ENCODE peak calls at places on chromosome X, in ten cellular contexts. Z is Peyer's patch, E is A549, J is tibial nerve, S is ovary, U is suprapubic skin, Q is heart left ventricle, N is esophagus squamous epithelium, C is body of pancreas, V is spleen. P is an unnamed sample. For H3K4me1, the result is how much of the 10 kb centered on the place peaks cover.

GRCh38 chrX:106952089-106952488 is 31.9 kb downstream of the CLDN2 start:
- DNase-seq in Z (no peak), E (no peak), J (no peak), S (no peak), U (no peak), Q (no peak), N (no peak), C (no peak), V (no peak), P (no peak)

GRCh38 chrX:69793260-69793935 is 177.5 kb downstream of the EDA start:
- DNase-seq in Z (no peak), E (no peak), J (no peak), S (no peak), U (no peak), Q (no peak), N (no peak), C (no peak), V (no peak), P (no peak)

GRCh38 chrX:123219916-123220315 is 35.8 kb downstream of the GRIA3 start:
- DNase-seq in Z (no peak), E (no peak), J (no peak), S (peak), U (no peak), Q (peak), N (no peak), C (no peak), V (no peak), P (no peak)

GRCh38 chrX:40108959-40109287 is 11.2 kb upstream of the BCOR start:
- DNase-seq in Z (peak), E (peak), J (peak), S (peak), U (no peak), Q (peak), N (no peak), C (peak), V (peak), P (peak)

GRCh38 chrX:145552643-145553042 is 265.0 kb upstream of the SLITRK2 start:
- DNase-seq in Z (no peak), E (no peak), J (no peak), S (no peak), U (no peak), Q (no peak), N (no peak), C (no peak), V (no peak), P (no peak)

GRCh38 chrX:84187501-84188319 is at the start of gene RPS6KA6:
- DNase-seq in Z (peak), E (peak), J (peak), S (peak), U (peak), Q (peak), N (no peak), C (peak), V (peak), P (peak)

GRCh38 chrX:72046447-72046846 is 85.3 kb downstream of the RTL5 start:
- DNase-seq in Z (peak), E (no peak), J (no peak), S (no peak), U (no peak), Q (no peak), N (no peak), C (no peak), V (no peak), P (no peak)

GRCh38 chrX:155983326-155983725 is 14.2 kb upstream of the IL9R start:
- DNase-seq in Z (no peak), E (no peak), J (no peak), S (no peak), U (no peak), Q (no peak), N (no peak), C (no peak), V (no peak), P (no peak)

GRCh38 chrX:129359269-129359668 is 164.0 kb downstream of the SMARCA1 start:
- DNase-seq in Z (no peak), E (no peak), J (no peak), S (no peak), U (no peak), Q (no peak), N (no peak), C (no peak), V (no peak), P (no peak)

GRCh38 chrX:8907678-8908077 is 106.5 kb upstream of the FAM9A start:
- DNase-seq in Z (no peak), E (no peak), J (no peak), S (no peak), U (no peak), Q (no peak), N (no peak), C (no peak), V (no peak), P (no peak)

GRCh38 chrX:38060331-38060878 is 54.1 kb downstream of the SYTL5 start:
- DNase-seq in Z (no peak), E (no peak), J (no peak), S (no peak), U (no peak), Q (no peak), N (no peak), C (no peak), V (no peak), P (no peak)

GRCh38 chrX:2498781-2499302 is 1.9 kb downstream of the DHRSX start:
- DNase-seq in Z (no peak), E (peak), J (peak), S (no peak), U (no peak), Q (no peak), N (no peak), C (peak), V (peak), P (peak)

GRCh38 chrX:1465261-1466231 is 12.8 kb upstream of the ASMTL start:
- DNase-seq in Z (peak), E (no peak), J (no peak), S (no peak), U (peak), Q (peak), N (no peak), C (no peak), V (peak), P (no peak)

GRCh38 chrX:17967888-17968287 is 106.8 kb upstream of the RAI2 start:
- DNase-seq in Z (no peak), E (no peak), J (no peak), S (no peak), U (no peak), Q (no peak), N (no peak), C (peak), V (no peak), P (no peak)

GRCh38 chrX:69314436-69315348 is 149.4 kb upstream of the PJA1 start:
- DNase-seq in Z (peak), E (no peak), J (no peak), S (no peak), U (no peak), Q (no peak), N (no peak), C (no peak), V (peak), P (no peak)

GRCh38 chrX:132737743-132738142 is 220.7 kb downstream of the HS6ST2 start:
- DNase-seq in Z (no peak), E (no peak), J (no peak), S (no peak), U (no peak), Q (peak), N (no peak), C (peak), V (no peak), P (no peak)

GRCh38 chrX:8815460-8816065 is 14.4 kb upstream of the FAM9A start:
- DNase-seq in Z (no peak), E (peak), J (peak), S (no peak), U (no peak), Q (no peak), N (no peak), C (peak), V (no peak), P (no peak)

GRCh38 chrX:39813631-39814246 is 284.0 kb downstream of the BCOR start:
- DNase-seq in Z (peak), E (peak), J (peak), S (peak), U (peak), Q (peak), N (no peak), C (peak), V (peak), P (peak)

GRCh38 chrX:17374619-17375360 is at the start of gene NHS:
- DNase-seq in Z (peak), E (peak), J (peak), S (peak), U (no peak), Q (peak), N (no peak), C (peak), V (peak), P (peak)

GRCh38 chrX:1481636-1482529 is 29.2 kb upstream of the ASMTL start:
- DNase-seq in Z (peak), E (peak), J (peak), S (no peak), U (peak), Q (peak), N (no peak), C (peak), V (peak), P (peak)

GRCh38 chrX:49193542-49193964 is 6.4 kb downstream of the SYP start:
- DNase-seq in Z (no peak), E (no peak), J (no peak), S (no peak), U (no peak), Q (no peak), N (no peak), C (no peak), V (no peak), P (no peak)

GRCh38 chrX:47218920-47219815 is 687 bp downstream of the CDK16 start:
- DNase-seq in Z (peak), E (peak), J (no peak), S (peak), U (no peak), Q (peak), N (no peak), C (peak), V (peak), P (peak)

GRCh38 chrX:48493890-48494364 is 14.9 kb upstream of the PORCN start:
- DNase-seq in Z (no peak), E (no peak), J (no peak), S (no peak), U (no peak), Q (no peak), N (no peak), C (peak), V (peak), P (no peak)

GRCh38 chrX:54181196-54181953 is 1.7 kb downstream of the FAM120C start:
- DNase-seq in Z (no peak), E (no peak), J (no peak), S (no peak), U (no peak), Q (no peak), N (no peak), C (no peak), V (no peak), P (no peak)

GRCh38 chrX:129000018-129000417 is 523.3 kb downstream of the SMARCA1 start:
- DNase-seq in Z (no peak), E (no peak), J (no peak), S (no peak), U (no peak), Q (no peak), N (no peak), C (no peak), V (no peak), P (no peak)

GRCh38 chrX:122565952-122566351 is 618.1 kb upstream of the GRIA3 start:
- DNase-seq in Z (no peak), E (peak), J (no peak), S (no peak), U (no peak), Q (no peak), N (no peak), C (peak), V (no peak), P (no peak)

GRCh38 chrX:16771483-16772398 is 14.5 kb upstream of the TXLNG start:
- DNase-seq in Z (peak), E (peak), J (no peak), S (no peak), U (no peak), Q (no peak), N (no peak), C (no peak), V (no peak), P (no peak)

GRCh38 chrX:18955676-18956075 is 28.2 kb downstream of the PHKA2 start:
- DNase-seq in Z (no peak), E (no peak), J (no peak), S (no peak), U (no peak), Q (no peak), N (no peak), C (no peak), V (no peak), P (no peak)

GRCh38 chrX:67587946-67588624 is 44.3 kb downstream of the AR start:
- DNase-seq in Z (no peak), E (no peak), J (peak), S (no peak), U (no peak), Q (no peak), N (no peak), C (peak), V (no peak), P (no peak)

GRCh38 chrX:138765061-138765460 is 53.5 kb upstream of the FGF13 start:
- DNase-seq in Z (no peak), E (no peak), J (no peak), S (no peak), U (no peak), Q (no peak), N (no peak), C (no peak), V (no peak), P (no peak)

GRCh38 chrX:131802836-131803626 is 220.1 kb upstream of the STK26 start:
- DNase-seq in Z (peak), E (peak), J (no peak), S (peak), U (no peak), Q (no peak), N (peak), C (no peak), V (peak), P (peak)

GRCh38 chrX:19040373-19040772 is 56.5 kb upstream of the PHKA2 start:
- DNase-seq in Z (no peak), E (no peak), J (no peak), S (no peak), U (no peak), Q (no peak), N (no peak), C (no peak), V (no peak), P (no peak)

GRCh38 chrX:100658936-100659335 is 14.9 kb downstream of the SRPX2 start:
- DNase-seq in Z (no peak), E (no peak), J (no peak), S (no peak), U (no peak), Q (no peak), N (no peak), C (no peak), V (no peak), P (no peak)
- H3K27ac ChIP-seq in Z (peak), E (no peak), J (no peak), S (no peak), U (no peak), Q (no peak), N (no peak), C (no peak), V (no peak), P (no peak)

DNA sequence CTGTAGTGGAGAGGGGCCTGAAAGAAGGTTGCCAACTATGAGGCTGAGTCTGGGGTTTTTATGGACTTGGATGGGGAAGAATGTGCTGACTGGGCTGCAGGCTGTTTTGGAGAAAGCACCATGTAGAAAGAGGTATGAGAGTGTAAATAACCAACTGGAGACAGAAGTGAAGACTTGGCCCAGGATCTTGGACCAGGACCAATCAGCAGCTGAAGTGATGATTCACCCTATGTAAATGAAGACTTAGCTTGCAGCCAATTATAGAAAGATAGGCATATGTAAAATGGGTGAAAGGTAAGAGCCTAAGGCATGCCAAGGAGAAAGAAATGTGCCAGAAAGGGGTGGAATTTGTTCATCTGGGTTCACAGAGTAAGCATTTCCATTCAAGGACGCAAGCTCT is 856.7 kb upstream of the PRKX start:
- DNase-seq in Z (no peak), E (no peak), J (no peak), S (no peak), U (no peak), Q (no peak), N (no peak), C (peak), V (no peak), P (no peak)
- TF ChIP-seq POLR2A in Z (no peak), E (no peak), J (no peak), S (no peak), U (no peak), Q (no peak), N (no peak), C (no peak), V (no peak), P (no peak)

DNA sequence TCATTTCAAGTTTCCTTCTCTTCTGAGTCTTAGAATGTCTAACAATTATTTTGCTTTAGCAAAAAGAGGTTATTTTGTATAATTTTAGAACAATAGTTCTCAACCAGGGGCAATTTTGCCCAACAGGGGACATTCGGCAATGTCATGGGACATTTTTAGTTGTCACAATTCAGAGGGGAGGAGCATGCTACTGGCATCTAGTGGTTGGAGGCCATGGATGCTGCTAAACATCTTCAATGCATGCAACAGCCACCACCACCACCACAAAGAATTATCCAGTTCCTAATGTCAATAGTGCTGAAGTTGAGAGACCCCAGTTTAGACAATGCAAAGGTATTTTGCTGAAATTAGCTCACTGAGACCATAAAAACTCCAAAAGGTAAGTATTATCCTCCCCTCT is 122.5 kb downstream of the ARHGAP6 start:
- DNase-seq in Z (no peak), E (peak), J (no peak), S (no peak), U (no peak), Q (no peak), N (no peak), C (no peak), V (no peak), P (no peak)
- H3K4me1 ChIP-seq in Z (under half), E (under half), J (under half), S (under half), U (under half), Q (under half), N (under half), C (under half), V (under half), P (under half)

GRCh38 chrX:116272881-116273280 is 102.3 kb downstream of the AGTR2 start:
- DNase-seq in Z (no peak), E (peak), J (no peak), S (no peak), U (no peak), Q (no peak), N (no peak), C (no peak), V (no peak), P (no peak)
- H3K27ac ChIP-seq in Z (peak), E (peak), J (no peak), S (no peak), U (no peak), Q (no peak), N (no peak), C (no peak), V (no peak), P (no peak)

DNA sequence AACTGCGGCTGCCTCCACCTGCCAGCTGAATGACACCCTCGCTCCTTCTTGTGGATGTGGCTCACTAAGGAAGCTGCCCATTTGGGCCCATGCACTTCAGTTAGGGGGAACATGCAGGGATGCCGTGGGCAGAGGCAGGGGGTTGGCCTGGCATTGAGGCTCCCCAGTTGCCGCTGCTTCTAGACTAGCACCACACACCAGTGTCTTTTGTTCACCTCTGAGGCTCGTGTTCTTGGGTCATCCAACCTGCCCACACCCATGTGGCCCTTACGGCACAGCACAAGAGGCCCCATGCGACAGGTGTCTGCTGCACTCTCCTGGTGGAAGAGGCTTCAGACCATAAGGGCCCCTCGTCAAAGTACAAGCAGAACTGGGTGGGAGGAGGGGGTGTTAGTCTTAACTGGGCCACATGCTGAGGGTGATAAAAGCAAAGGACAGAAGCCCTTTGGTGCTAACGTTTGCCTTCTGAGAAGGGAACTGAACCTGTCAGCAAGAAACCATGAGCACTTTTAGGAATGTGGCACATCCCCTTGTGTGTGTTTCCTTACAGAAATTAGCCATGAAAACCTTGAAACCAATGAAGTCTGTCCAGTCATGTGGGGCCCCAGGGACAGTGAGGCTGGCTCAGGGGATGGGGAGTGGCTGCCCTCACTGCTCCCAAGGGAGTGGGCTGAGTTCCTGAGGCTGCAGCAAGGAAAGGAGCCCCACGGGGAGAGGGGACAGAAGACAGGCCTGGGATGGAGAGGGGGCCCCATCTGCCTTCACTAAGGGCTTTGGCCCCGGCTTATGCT is 39.2 kb downstream of the MAP7D3 start:
- DNase-seq in Z (no peak), E (no peak), J (no peak), S (no peak), U (no peak), Q (no peak), N (no peak), C (no peak), V (no peak), P (no peak)
- TF ChIP-seq POLR2A in Z (no peak), E (no peak), J (no peak), S (no peak), U (no peak), Q (no peak), N (no peak), C (no peak), V (no peak), P (no peak)

GRCh38 chrX:119757646-119757978 is 776 bp upstream of the SOWAHD start:
- DNase-seq in Z (no peak), E (no peak), J (no peak), S (no peak), U (no peak), Q (no peak), N (no peak), C (no peak), V (no peak), P (no peak)

GRCh38 chrX:119757979-119758681 is at the start of gene SOWAHD:
- DNase-seq in Z (peak), E (peak), J (no peak), S (peak), U (peak), Q (peak), N (no peak), C (peak), V (peak), P (peak)

GRCh38 chrX:119753639-119754257 is 4.6 kb upstream of the SOWAHD start:
- DNase-seq in Z (peak), E (peak), J (peak), S (no peak), U (no peak), Q (no peak), N (no peak), C (peak), V (peak), P (no peak)

GRCh38 chrX:119756926-119757635 is 1.3 kb upstream of the SOWAHD start:
- DNase-seq in Z (peak), E (no peak), J (no peak), S (no peak), U (no peak), Q (no peak), N (no peak), C (peak), V (peak), P (no peak)

DNA sequence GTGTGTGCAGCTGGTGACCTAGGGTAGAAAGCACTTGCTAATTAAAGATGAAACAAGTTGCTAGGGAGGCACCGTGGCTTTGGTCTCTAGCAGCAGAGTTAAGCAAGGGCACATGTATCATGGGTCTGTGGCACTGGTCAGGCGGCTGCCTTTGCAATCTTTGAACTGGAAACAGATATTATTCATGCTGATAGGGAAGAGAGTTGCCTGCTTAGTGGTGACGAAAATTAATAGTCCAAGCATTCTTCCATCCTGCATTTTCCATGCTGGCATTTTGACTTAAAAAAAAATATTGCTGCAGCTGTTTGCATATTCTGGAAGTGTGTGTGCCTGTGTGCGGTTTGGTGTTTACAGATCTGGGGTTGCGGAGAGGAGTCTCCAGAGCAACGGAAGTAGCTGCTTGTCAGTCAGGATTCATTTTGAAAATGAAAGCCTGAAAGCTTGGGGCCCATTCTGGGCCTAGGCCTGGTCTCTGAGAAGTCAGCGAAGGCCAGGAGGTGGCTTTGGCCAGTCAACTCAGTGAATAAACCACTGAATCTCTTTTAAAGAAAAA is 2.3 kb upstream of the SOWAHD start:
- DNase-seq in Z (peak), E (no peak), J (no peak), S (no peak), U (no peak), Q (no peak), N (no peak), C (no peak), V (peak), P (no peak)
- H3K4me1 ChIP-seq in Z (under half), E (under half), J (under half), S (under half), U (under half), Q (under half), N (under half), C (under half), V (under half), P (under half)